ENCODE peak calls at places on chromosomes 7 and 10, in six cellular contexts. One of them, this sample, is unnamed.

GRCh38 chr10:87973635-87974034 is 110.2 kb downstream of the PTEN start:
- DNase-seq in retina: no peak
- DNase-seq in amniotic stem cell: peak
- DNase-seq in iPS-NIHi11: no peak
- DNase-seq in stimulated activated CD4-positive, alpha-beta T cell treated with anti-CD3 and anti-CD28 coated beads, Interleukin-12 subunit alpha, Interleukin-12 subunit beta, amount 100 ng/mL, for 4 hours: no peak
- DNase-seq in AG08396: peak
- DNase-seq in this sample: no peak

GRCh38 chr10:31612082-31612481 is 293.1 kb downstream of the ZEB1 start:
- DNase-seq in retina: no peak
- DNase-seq in amniotic stem cell: no peak
- DNase-seq in iPS-NIHi11: no peak
- DNase-seq in stimulated activated CD4-positive, alpha-beta T cell treated with anti-CD3 and anti-CD28 coated beads, Interleukin-12 subunit alpha, Interleukin-12 subunit beta, amount 100 ng/mL, for 4 hours: no peak
- DNase-seq in AG08396: peak
- DNase-seq in this sample: no peak

GRCh38 chr10:103295391-103296044 is 18.6 kb downstream of the INA start:
- DNase-seq in retina: no peak
- DNase-seq in amniotic stem cell: peak
- DNase-seq in iPS-NIHi11: no peak
- DNase-seq in stimulated activated CD4-positive, alpha-beta T cell treated with anti-CD3 and anti-CD28 coated beads, Interleukin-12 subunit alpha, Interleukin-12 subunit beta, amount 100 ng/mL, for 4 hours: no peak
- DNase-seq in AG08396: peak
- DNase-seq in this sample: no peak

GRCh38 chr10:132461683-132462231 is 64.8 kb downstream of the PWWP2B start:
- DNase-seq in retina: no peak
- DNase-seq in amniotic stem cell: no peak
- DNase-seq in iPS-NIHi11: no peak
- DNase-seq in stimulated activated CD4-positive, alpha-beta T cell treated with anti-CD3 and anti-CD28 coated beads, Interleukin-12 subunit alpha, Interleukin-12 subunit beta, amount 100 ng/mL, for 4 hours: no peak
- DNase-seq in AG08396: no peak
- DNase-seq in this sample: no peak

GRCh38 chr7:69358163-69358821 is 240.0 kb upstream of the AUTS2 start:
- DNase-seq in retina: no peak
- DNase-seq in amniotic stem cell: no peak
- DNase-seq in iPS-NIHi11: peak
- DNase-seq in stimulated activated CD4-positive, alpha-beta T cell treated with anti-CD3 and anti-CD28 coated beads, Interleukin-12 subunit alpha, Interleukin-12 subunit beta, amount 100 ng/mL, for 4 hours: no peak
- DNase-seq in AG08396: no peak
- DNase-seq in this sample: no peak

GRCh38 chr10:101111547-101111946 is 19.6 kb upstream of the TLX1 start:
- DNase-seq in retina: no peak
- DNase-seq in amniotic stem cell: no peak
- DNase-seq in iPS-NIHi11: no peak
- DNase-seq in stimulated activated CD4-positive, alpha-beta T cell treated with anti-CD3 and anti-CD28 coated beads, Interleukin-12 subunit alpha, Interleukin-12 subunit beta, amount 100 ng/mL, for 4 hours: no peak
- DNase-seq in AG08396: no peak
- DNase-seq in this sample: no peak

GRCh38 chr7:157554393-157555238 is 217.8 kb downstream of the DNAJB6 start:
- DNase-seq in retina: no peak
- DNase-seq in amniotic stem cell: no peak
- DNase-seq in iPS-NIHi11: no peak
- DNase-seq in stimulated activated CD4-positive, alpha-beta T cell treated with anti-CD3 and anti-CD28 coated beads, Interleukin-12 subunit alpha, Interleukin-12 subunit beta, amount 100 ng/mL, for 4 hours: no peak
- DNase-seq in AG08396: no peak
- DNase-seq in this sample: no peak

GRCh38 chr10:79182763-79183467 is 114.1 kb downstream of the ZMIZ1 start:
- DNase-seq in retina: no peak
- DNase-seq in amniotic stem cell: no peak
- DNase-seq in iPS-NIHi11: no peak
- DNase-seq in stimulated activated CD4-positive, alpha-beta T cell treated with anti-CD3 and anti-CD28 coated beads, Interleukin-12 subunit alpha, Interleukin-12 subunit beta, amount 100 ng/mL, for 4 hours: no peak
- DNase-seq in AG08396: no peak
- DNase-seq in this sample: no peak

GRCh38 chr7:51128545-51129466 is 187.8 kb downstream of the COBL start:
- DNase-seq in retina: no peak
- DNase-seq in amniotic stem cell: no peak
- DNase-seq in iPS-NIHi11: no peak
- DNase-seq in stimulated activated CD4-positive, alpha-beta T cell treated with anti-CD3 and anti-CD28 coated beads, Interleukin-12 subunit alpha, Interleukin-12 subunit beta, amount 100 ng/mL, for 4 hours: no peak
- DNase-seq in AG08396: no peak
- DNase-seq in this sample: no peak

GRCh38 chr7:111262293-111263116 is 171.6 kb downstream of the LRRN3 start:
- DNase-seq in retina: no peak
- DNase-seq in amniotic stem cell: no peak
- DNase-seq in iPS-NIHi11: no peak
- DNase-seq in stimulated activated CD4-positive, alpha-beta T cell treated with anti-CD3 and anti-CD28 coated beads, Interleukin-12 subunit alpha, Interleukin-12 subunit beta, amount 100 ng/mL, for 4 hours: no peak
- DNase-seq in AG08396: no peak
- DNase-seq in this sample: no peak